ENCODE peak calls at places on chromosomes 6 and 20, in four cellular contexts. One of them, this sample, is unnamed.

GRCh38 chr6:52407467-52407866 is 12.7 kb upstream of the EFHC1 start:
- DNase-seq in A549: peak; percentile 48
- DNase-seq in GM12878: no peak
- DNase-seq in HepG2: peak; percentile 68
- DNase-seq in this sample: peak; percentile 65

GRCh38 chr6:147285087-147285855 is 81.1 kb downstream of the STXBP5 start:
- DNase-seq in A549: peak; percentile 5
- DNase-seq in GM12878: no peak
- DNase-seq in HepG2: peak; percentile 46
- DNase-seq in this sample: peak; percentile 43

GRCh38 chr20:53656653-53657288 is 63.1 kb upstream of the ZNF217 start:
- DNase-seq in A549: no peak
- DNase-seq in GM12878: no peak
- DNase-seq in HepG2: no peak
- DNase-seq in this sample: no peak

GRCh38 chr6:25899580-25900408 is 25.8 kb upstream of the SLC17A3 start:
- DNase-seq in A549: no peak
- DNase-seq in GM12878: no peak
- DNase-seq in HepG2: peak; percentile 81
- DNase-seq in this sample: no peak

GRCh38 chr6:84549912-84550311 is 214.5 kb downstream of the TBX18 start:
- DNase-seq in A549: no peak
- DNase-seq in GM12878: no peak
- DNase-seq in HepG2: no peak
- DNase-seq in this sample: peak; percentile 16

GRCh38 chr6:64932486-64932885 is 774.5 kb downstream of the EYS start:
- DNase-seq in A549: no peak
- DNase-seq in GM12878: no peak
- DNase-seq in HepG2: no peak
- DNase-seq in this sample: no peak

GRCh38 chr6:111862727-111863126 is 10.5 kb downstream of the FYN start:
- DNase-seq in A549: no peak
- DNase-seq in GM12878: no peak
- DNase-seq in HepG2: no peak
- DNase-seq in this sample: no peak

GRCh38 chr6:7906741-7907140 is 3.8 kb downstream of the TXNDC5 start:
- DNase-seq in A549: no peak
- DNase-seq in GM12878: no peak
- DNase-seq in HepG2: no peak
- DNase-seq in this sample: no peak

GRCh38 chr20:18628330-18628941 is 40.6 kb downstream of the DTD1 start:
- DNase-seq in A549: peak; percentile 18
- DNase-seq in GM12878: no peak
- DNase-seq in HepG2: peak; percentile 24
- DNase-seq in this sample: peak; percentile 42

DNA sequence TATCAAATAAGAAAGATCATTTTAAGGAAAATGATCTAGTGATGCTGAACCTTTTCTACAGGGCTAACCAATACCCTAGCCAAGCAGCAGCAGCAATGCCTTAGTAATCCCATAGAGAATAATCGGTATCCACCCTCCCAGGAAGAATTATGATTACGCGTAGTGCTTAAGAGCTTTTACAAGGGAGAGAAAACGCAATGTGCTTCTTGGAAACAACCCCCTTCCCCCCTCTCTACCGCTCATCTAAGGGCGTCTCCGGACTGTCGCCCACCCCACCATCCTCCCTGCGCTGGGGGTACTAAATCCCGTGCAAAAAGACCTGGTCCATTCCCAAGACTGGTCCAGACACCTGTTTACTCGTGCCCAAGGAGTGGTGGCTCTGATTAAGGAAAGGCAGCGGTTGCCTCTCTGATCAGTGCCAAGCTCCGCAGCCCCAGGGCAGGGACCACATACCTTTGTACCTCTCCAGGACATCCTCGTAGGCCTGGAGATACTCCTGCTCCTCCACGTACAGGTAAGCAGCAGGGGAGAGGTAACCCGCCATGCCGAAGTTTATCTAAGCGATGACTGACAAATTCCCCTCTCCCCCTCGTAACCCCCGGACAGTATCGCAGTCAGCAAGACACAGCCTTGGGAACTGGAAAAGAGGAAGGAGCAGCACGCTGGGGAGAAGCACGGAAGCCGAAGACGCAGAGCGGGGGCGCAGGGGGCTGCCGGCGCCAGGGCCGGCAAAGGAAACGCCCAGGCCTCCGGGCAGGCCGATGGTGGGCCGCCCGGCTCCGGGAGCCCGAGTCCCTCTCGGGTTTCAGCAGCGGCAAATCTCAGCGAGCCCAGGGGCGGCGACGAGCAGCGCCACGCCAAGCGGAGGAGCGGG is 112.1 kb upstream of the BEND6 start:
- DNase-seq in A549: no peak
- DNase-seq in GM12878: no peak
- DNase-seq in HepG2: no peak
- DNase-seq in this sample: peak; percentile 36
- TF ChIP-seq PBX3 in A549: no peak
- TF ChIP-seq PBX3 in GM12878: no peak
- TF ChIP-seq PBX3 in HepG2: no peak
- TF ChIP-seq PBX3 in this sample: no peak

DNA sequence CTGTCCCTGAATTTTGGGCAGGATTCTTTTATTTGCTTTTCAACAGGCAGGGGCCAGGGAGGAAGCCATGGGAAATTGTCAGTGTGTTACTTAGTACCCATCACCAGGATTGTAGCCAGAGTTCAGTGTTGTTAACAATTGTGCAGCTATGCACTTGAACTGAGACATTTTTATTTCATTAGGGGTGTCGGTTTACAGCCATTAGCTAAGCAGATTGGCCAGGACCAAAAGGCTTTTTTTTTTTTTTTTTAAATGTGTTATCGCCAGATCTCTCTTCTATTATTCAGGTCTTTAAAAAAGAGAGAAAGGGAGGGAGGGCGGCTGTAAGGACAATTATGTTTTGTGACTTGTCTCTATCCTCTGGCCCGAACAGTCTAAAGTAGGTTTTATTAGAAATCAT is 109.1 kb upstream of the EYA4 start:
- DNase-seq in A549: no peak
- DNase-seq in GM12878: no peak
- DNase-seq in HepG2: no peak
- DNase-seq in this sample: peak; percentile 28
- TF ChIP-seq RFX5 in A549: no peak
- TF ChIP-seq RFX5 in GM12878: no peak
- TF ChIP-seq RFX5 in HepG2: no peak
- TF ChIP-seq RFX5 in this sample: no peak

DNA sequence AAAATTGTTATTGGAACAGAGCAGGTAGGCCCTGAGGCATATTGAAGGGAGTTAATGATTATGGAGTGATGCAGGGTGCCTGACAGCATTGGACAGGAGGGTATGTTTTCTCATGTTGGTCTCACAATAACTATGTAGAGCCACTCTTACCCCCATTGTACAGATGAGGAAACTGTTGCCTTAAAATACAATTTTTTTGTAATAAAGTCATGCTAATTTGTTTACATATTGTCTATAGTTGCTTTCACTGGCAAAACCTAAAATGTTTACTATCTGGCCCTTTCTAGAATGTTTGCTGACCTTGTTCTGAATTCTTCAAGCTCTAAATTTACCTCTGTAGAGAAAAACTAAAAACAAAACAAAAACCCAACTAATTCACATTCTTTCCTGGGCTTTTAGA is 5.7 kb downstream of the ACOT8 start:
- DNase-seq in A549: no peak
- DNase-seq in GM12878: no peak
- DNase-seq in HepG2: no peak
- DNase-seq in this sample: no peak
- TF ChIP-seq PBX3 in A549: no peak
- TF ChIP-seq PBX3 in GM12878: no peak
- TF ChIP-seq PBX3 in HepG2: no peak
- TF ChIP-seq PBX3 in this sample: no peak

DNA sequence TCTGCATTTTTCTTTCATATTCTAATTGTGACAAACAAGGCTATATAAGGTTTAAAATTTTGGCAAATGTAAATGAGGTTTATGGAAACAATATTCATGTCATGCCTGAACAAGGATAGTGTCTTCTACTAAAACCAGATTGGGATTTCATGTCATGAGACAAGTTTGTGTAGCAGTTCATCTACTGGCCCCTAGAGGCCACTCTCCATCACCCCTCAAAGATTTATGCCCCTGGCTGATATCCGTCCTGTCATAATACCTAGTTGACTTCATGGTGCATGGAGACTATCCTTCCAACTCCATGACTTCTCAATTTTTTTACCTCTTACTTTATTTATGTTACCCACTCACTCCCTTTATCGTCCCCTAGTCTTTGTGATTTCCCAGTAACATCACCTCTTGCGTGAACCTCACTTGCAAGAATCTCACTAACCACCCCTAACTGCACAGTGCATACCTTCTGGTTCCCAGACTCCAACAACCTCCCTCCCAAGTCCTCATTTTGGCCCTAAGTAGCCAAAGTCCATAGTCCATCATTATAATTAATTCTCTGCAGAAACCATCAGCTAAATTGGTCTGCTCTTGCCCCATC is 179.8 kb downstream of the TASP1 start:
- DNase-seq in A549: peak; percentile 41
- DNase-seq in GM12878: no peak
- DNase-seq in HepG2: peak; percentile 61
- DNase-seq in this sample: peak; percentile 33
- TF ChIP-seq RFX5 in A549: no peak
- TF ChIP-seq RFX5 in GM12878: no peak
- TF ChIP-seq RFX5 in HepG2: no peak
- TF ChIP-seq RFX5 in this sample: no peak

DNA sequence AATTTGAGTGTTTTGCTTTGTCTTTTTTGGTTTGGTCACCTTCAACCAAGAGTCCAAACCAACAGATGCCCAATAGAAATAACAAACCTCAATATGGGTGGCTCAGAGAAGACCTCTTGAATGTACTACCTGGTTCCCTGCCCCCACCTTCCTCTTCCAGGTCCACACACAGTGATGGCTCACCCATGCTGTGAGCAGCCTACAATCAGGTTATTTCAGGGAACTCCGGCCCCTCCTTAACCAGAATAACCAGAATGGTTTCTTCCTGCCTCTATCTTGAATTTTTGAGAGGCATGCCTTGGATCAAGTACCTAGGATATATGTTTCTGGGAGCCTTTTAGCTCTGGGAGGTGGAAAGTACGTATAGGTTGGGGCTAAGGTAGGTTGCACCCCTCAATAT is 327.1 kb upstream of the PRDM1 start:
- DNase-seq in A549: no peak
- DNase-seq in GM12878: no peak
- DNase-seq in HepG2: no peak
- DNase-seq in this sample: no peak
- TF ChIP-seq PBX3 in A549: no peak
- TF ChIP-seq PBX3 in GM12878: no peak
- TF ChIP-seq PBX3 in HepG2: no peak
- TF ChIP-seq PBX3 in this sample: no peak